ENCODE peak calls at places on chromosomes 2 and 18, in six cellular contexts. X, W, R, U, E and T are unnamed samples.

GRCh38 chr2:178478102-178478441 is 328 bp downstream of the FKBP7 start:
- DNase-seq in W (no peak), X (no peak), R (peak), U (peak), E (peak), T (no peak)

GRCh38 chr2:227324671-227325055 is 388 bp upstream of the MFF start:
- DNase-seq in U (peak), R (peak), W (no peak), E (peak), X (no peak), T (no peak)

GRCh38 chr2:18771212-18771611 is 181.8 kb upstream of the NT5C1B start:
- DNase-seq in X (no peak), E (no peak), R (no peak), W (no peak), U (no peak), T (no peak)

GRCh38 chr2:2286592-2286991 is 44.5 kb downstream of the MYT1L start:
- DNase-seq in R (no peak), U (no peak), X (no peak), E (no peak), W (no peak), T (no peak)

GRCh38 chr2:43132523-43133301 is 93.7 kb downstream of the ZFP36L2 start:
- DNase-seq in U (peak), W (no peak), X (no peak), E (no peak), R (no peak), T (no peak)

GRCh38 chr2:156648522-156648921 is 212.3 kb downstream of the GPD2 start:
- DNase-seq in R (no peak), U (no peak), E (no peak), W (no peak), X (no peak), T (no peak)

GRCh38 chr2:229520582-229521221 is 193.7 kb downstream of the DNER start:
- DNase-seq in X (no peak), W (no peak), E (no peak), U (no peak), R (no peak), T (no peak)

GRCh38 chr2:25618676-25619075 is 54.7 kb downstream of the DTNB start:
- DNase-seq in R (peak), W (no peak), X (peak), E (peak), U (no peak), T (no peak)

GRCh38 chr2:152189622-152190495 is 14.3 kb upstream of the STAM2 start:
- DNase-seq in U (no peak), R (peak), X (peak), E (peak), W (peak), T (no peak)

GRCh38 chr2:71749671-71750101 is 296.3 kb downstream of the DYSF start:
- DNase-seq in E (no peak), X (peak), W (no peak), U (no peak), R (no peak), T (no peak)

GRCh38 chr18:29512761-29513160 is 1335.8 kb upstream of the CDH2 start:
- DNase-seq in X (no peak), R (no peak), W (no peak), E (no peak), U (no peak), T (no peak)

GRCh38 chr2:31233216-31233615 is 736 bp upstream of the EHD3 start:
- DNase-seq in E (no peak), R (no peak), W (no peak), X (no peak), U (no peak), T (no peak)

GRCh38 chr2:62215306-62216064 is 19.6 kb downstream of the B3GNT2 start:
- DNase-seq in W (no peak), R (no peak), U (no peak), E (no peak), X (no peak), T (no peak)

GRCh38 chr2:206260427-206261012 is 13.9 kb upstream of the ZDBF2 start:
- DNase-seq in X (no peak), U (no peak), R (peak), E (peak), W (peak), T (no peak)

GRCh38 chr18:48548404-48548771 is 9.6 kb downstream of the CTIF start:
- DNase-seq in R (no peak), X (no peak), W (peak), U (no peak), E (no peak), T (no peak)

GRCh38 chr18:63082661-63083531 is 236.7 kb downstream of the BCL2 start:
- DNase-seq in W (peak), U (no peak), X (no peak), E (no peak), R (no peak), T (no peak)

GRCh38 chr2:15782009-15782751 is 158.2 kb upstream of the MYCN start:
- DNase-seq in R (no peak), X (no peak), U (no peak), E (no peak), W (no peak), T (no peak)

GRCh38 chr18:40935423-40935822 is 1019.6 kb upstream of the PIK3C3 start:
- DNase-seq in E (no peak), R (peak), X (no peak), U (peak), W (peak), T (no peak)

GRCh38 chr18:24027156-24027555 is 12.6 kb downstream of the TTC39C start:
- DNase-seq in X (peak), W (no peak), E (no peak), U (no peak), R (peak), T (no peak)

GRCh38 chr18:7585272-7585670 is 18.2 kb downstream of the PTPRM start:
- DNase-seq in X (no peak), W (no peak), U (no peak), R (no peak), E (no peak), T (no peak)

GRCh38 chr2:141554810-141555209 is 576.0 kb downstream of the LRP1B start:
- DNase-seq in U (no peak), W (peak), R (no peak), X (peak), E (peak), T (no peak)